ENCODE peak calls at places on chromosomes 3 and 15, in nine cellular contexts. R, K, Y, E, A, S, N, B and Z are unnamed samples.

GRCh38 chr15:63083046-63083445 is 38.6 kb upstream of the LACTB start:
- DNase-seq in Y (peak), B (no peak), K (no peak), N (no peak), E (no peak), R (no peak), A (no peak), S (no peak), Z (peak)

GRCh38 chr15:82739086-82739485 is 29.4 kb upstream of the AP3B2 start:
- DNase-seq in A (no peak), N (no peak), R (no peak), B (no peak), E (no peak), K (no peak), Y (no peak), S (no peak), Z (no peak)

GRCh38 chr3:135528638-135529037 is 436.9 kb upstream of the PPP2R3A start:
- DNase-seq in B (no peak), E (no peak), A (no peak), R (no peak), S (no peak), N (no peak), Y (no peak), K (no peak), Z (no peak)

GRCh38 chr15:51315726-51316125 is 22.7 kb downstream of the CYP19A1 start:
- DNase-seq in N (no peak), R (no peak), S (no peak), E (no peak), A (no peak), K (no peak), Y (no peak), B (no peak), Z (no peak)

GRCh38 chr3:72664171-72664570 is 184.1 kb downstream of the SHQ1 start:
- DNase-seq in Y (no peak), A (no peak), S (no peak), K (no peak), N (no peak), R (no peak), E (no peak), B (no peak), Z (no peak)

GRCh38 chr15:101723874-101724674 is at the start of gene TARS3:
- DNase-seq in E (peak), Y (peak), K (peak), R (peak), B (peak), A (peak), S (peak), N (peak), Z (peak)

GRCh38 chr15:62612771-62613170 is 429.8 kb upstream of the TPM1 start:
- DNase-seq in Y (no peak), B (no peak), K (no peak), R (no peak), A (no peak), E (no peak), S (no peak), N (no peak), Z (no peak)

GRCh38 chr3:161406594-161407555 is 35.6 kb upstream of the SPTSSB start:
- DNase-seq in Y (no peak), K (no peak), A (no peak), E (no peak), R (no peak), B (no peak), S (no peak), N (no peak), Z (no peak)

GRCh38 chr3:184235381-184236032 is 6.1 kb downstream of the VWA5B2 start:
- DNase-seq in N (no peak), Y (no peak), A (no peak), S (no peak), E (no peak), R (no peak), K (no peak), B (no peak), Z (no peak)

GRCh38 chr15:83114856-83115255 is 7.4 kb downstream of the TM6SF1 start:
- DNase-seq in R (no peak), A (no peak), Y (no peak), B (no peak), E (no peak), S (no peak), K (no peak), N (no peak), Z (no peak)

GRCh38 chr15:94348084-94348483 is 116.7 kb downstream of the MCTP2 start:
- DNase-seq in N (no peak), S (no peak), K (no peak), E (no peak), Y (no peak), R (no peak), A (no peak), B (no peak), Z (no peak)

GRCh38 chr3:160546727-160547126 is 18.6 kb downstream of the KPNA4 start:
- DNase-seq in A (peak), E (no peak), R (no peak), B (no peak), Y (no peak), K (no peak), S (no peak), N (no peak), Z (no peak)

GRCh38 chr15:51775967-51776816 is 24.8 kb downstream of the TMOD2 start:
- DNase-seq in E (no peak), B (peak), N (peak), R (no peak), S (no peak), K (no peak), Y (peak), A (peak), Z (no peak)

GRCh38 chr15:97234841-97235240 is 725.7 kb upstream of the ARRDC4 start:
- DNase-seq in Y (no peak), R (no peak), K (no peak), A (no peak), E (no peak), S (no peak), B (no peak), N (no peak), Z (no peak)

GRCh38 chr15:49827311-49827710 is 206.5 kb downstream of the DTWD1 start:
- DNase-seq in K (no peak), B (no peak), R (no peak), Y (no peak), N (no peak), A (no peak), S (no peak), E (no peak), Z (no peak)

GRCh38 chr3:128081846-128082245 is 29.6 kb downstream of the SEC61A1 start:
- DNase-seq in S (no peak), N (no peak), Y (no peak), B (no peak), R (no peak), E (no peak), K (no peak), A (no peak), Z (no peak)

GRCh38 chr15:52804526-52805081 is 14.5 kb upstream of the ONECUT1 start:
- DNase-seq in B (peak), E (no peak), Y (no peak), R (peak), K (no peak), N (no peak), S (peak), A (no peak), Z (no peak)

GRCh38 chr3:181755959-181756358 is 44.2 kb downstream of the SOX2 start:
- DNase-seq in A (no peak), E (no peak), N (no peak), R (no peak), Y (no peak), S (no peak), B (no peak), K (no peak), Z (no peak)

GRCh38 chr15:55654541-55654940 is 66.4 kb upstream of the PYGO1 start:
- DNase-seq in E (no peak), K (no peak), R (no peak), B (no peak), N (no peak), S (no peak), A (no peak), Y (no peak), Z (no peak)

GRCh38 chr15:42547926-42548257 is 701 bp downstream of the LRRC57 start:
- DNase-seq in B (no peak), A (no peak), R (no peak), N (no peak), S (no peak), K (no peak), E (no peak), Y (peak), Z (no peak)

GRCh38 chr15:47415539-47415971 is 301.8 kb upstream of the SEMA6D start:
- DNase-seq in Y (no peak), R (no peak), A (no peak), B (no peak), K (no peak), E (no peak), N (no peak), S (no peak), Z (no peak)

DNA sequence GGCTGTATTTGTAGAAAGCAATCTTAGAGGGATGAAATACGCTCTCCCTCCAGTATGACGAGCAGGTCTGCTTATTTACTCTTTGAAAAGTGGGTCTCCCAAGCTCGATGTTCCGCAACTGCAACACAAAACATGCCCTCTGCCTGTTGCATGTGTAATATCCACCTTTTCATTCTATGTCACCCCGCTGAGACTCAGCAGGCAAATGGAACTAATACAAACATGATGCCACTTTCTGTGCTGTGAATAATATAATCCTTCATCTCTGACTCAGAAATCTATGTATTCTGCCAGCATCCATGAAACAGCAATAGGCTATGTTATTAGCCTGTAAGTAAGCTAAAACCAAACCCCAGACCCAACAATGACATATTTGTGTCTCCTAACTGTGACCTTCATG is 200.8 kb upstream of the TMCO5A start:
- DNase-seq in Y (no peak), R (no peak), B (no peak), N (no peak), A (no peak), K (no peak), E (no peak), S (no peak), Z (no peak)
- TF ChIP-seq CTCF in Y (no peak), R (no peak), B (no peak), N (no peak), A (no peak), K (no peak), E (no peak), S (no peak), Z (no peak)

GRCh38 chr3:146142757-146143156 is 18.2 kb downstream of the PLOD2 start:
- DNase-seq in K (no peak), B (no peak), A (no peak), E (no peak), Y (no peak), S (no peak), R (no peak), N (no peak), Z (no peak)

GRCh38 chr3:146153429-146153828 is 7.6 kb downstream of the PLOD2 start:
- DNase-seq in K (no peak), N (no peak), Y (no peak), E (no peak), B (no peak), R (no peak), S (no peak), A (no peak), Z (no peak)

GRCh38 chr3:146145642-146146041 is 15.3 kb downstream of the PLOD2 start:
- DNase-seq in B (no peak), R (no peak), A (no peak), E (no peak), N (no peak), S (no peak), K (no peak), Y (no peak), Z (no peak)

GRCh38 chr3:146152841-146153240 is 8.1 kb downstream of the PLOD2 start:
- DNase-seq in N (no peak), R (no peak), A (no peak), B (no peak), S (no peak), K (peak), Y (no peak), E (no peak), Z (no peak)

DNA sequence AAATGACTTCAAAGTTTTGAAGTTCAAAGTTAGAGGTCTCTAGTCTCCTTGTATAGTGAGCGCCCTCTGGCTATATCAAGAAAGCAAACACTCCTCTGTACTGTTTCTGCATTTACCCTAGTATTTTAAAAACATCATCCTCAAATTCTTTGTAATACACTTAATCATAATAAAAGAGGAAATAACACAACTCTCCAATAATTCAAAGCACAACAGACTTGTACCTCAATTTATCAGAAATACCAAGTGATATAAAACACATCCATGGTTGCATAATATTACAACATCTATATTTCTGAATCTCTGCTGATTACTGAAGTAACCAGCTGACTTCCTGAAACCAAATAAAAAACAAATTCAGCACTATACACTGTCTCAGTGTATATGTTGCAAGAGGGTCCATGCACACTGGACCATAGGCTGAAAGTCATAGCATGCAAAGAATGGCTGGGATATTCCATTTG is 12.5 kb downstream of the PLOD2 start:
- DNase-seq in A (no peak), R (no peak), K (no peak), E (no peak), S (no peak), N (no peak), Y (no peak), B (no peak), Z (no peak)
- TF ChIP-seq CTCF in A (no peak), R (no peak), K (peak), E (peak), S (no peak), N (no peak), Y (peak), B (no peak), Z (no peak)

GRCh38 chr15:65893060-65893459 is 23.8 kb downstream of the RAB11A start:
- DNase-seq in E (no peak), K (no peak), Y (no peak), N (no peak), B (no peak), A (no peak), R (no peak), S (no peak), Z (no peak)
- TF ChIP-seq CTCF in E (no peak), K (no peak), Y (no peak), N (no peak), B (no peak), A (no peak), R (no peak), S (no peak), Z (no peak)

GRCh38 chr3:119810018-119810435 is 28.1 kb downstream of the NR1I2 start:
- DNase-seq in S (no peak), E (no peak), K (no peak), R (peak), Y (peak), N (peak), A (peak), B (peak), Z (peak)
- TF ChIP-seq CTCF in S (no peak), E (peak), K (no peak), R (no peak), Y (no peak), N (no peak), A (peak), B (peak), Z (no peak)

GRCh38 chr15:57028176-57028575 is 109.7 kb downstream of the TCF12 start:
- DNase-seq in R (no peak), N (no peak), B (no peak), A (no peak), K (no peak), E (no peak), S (no peak), Y (no peak), Z (no peak)
- TF ChIP-seq CTCF in R (no peak), N (no peak), B (no peak), A (no peak), K (no peak), E (no peak), S (no peak), Y (no peak), Z (no peak)

GRCh38 chr3:186653984-186654383 is 11.8 kb upstream of the HRG start:
- DNase-seq in A (no peak), B (no peak), N (no peak), K (no peak), E (no peak), R (no peak), S (no peak), Y (no peak), Z (no peak)
- TF ChIP-seq CTCF in A (no peak), B (no peak), N (no peak), K (peak), E (no peak), R (no peak), S (no peak), Y (no peak), Z (no peak)

GRCh38 chr3:116586285-116586944 is 123.2 kb upstream of the TUSC7 start:
- DNase-seq in N (no peak), A (no peak), S (no peak), Y (no peak), R (no peak), B (no peak), E (no peak), K (no peak), Z (no peak)
- TF ChIP-seq CTCF in N (no peak), A (no peak), S (no peak), Y (no peak), R (no peak), B (no peak), E (no peak), K (no peak), Z (no peak)

DNA sequence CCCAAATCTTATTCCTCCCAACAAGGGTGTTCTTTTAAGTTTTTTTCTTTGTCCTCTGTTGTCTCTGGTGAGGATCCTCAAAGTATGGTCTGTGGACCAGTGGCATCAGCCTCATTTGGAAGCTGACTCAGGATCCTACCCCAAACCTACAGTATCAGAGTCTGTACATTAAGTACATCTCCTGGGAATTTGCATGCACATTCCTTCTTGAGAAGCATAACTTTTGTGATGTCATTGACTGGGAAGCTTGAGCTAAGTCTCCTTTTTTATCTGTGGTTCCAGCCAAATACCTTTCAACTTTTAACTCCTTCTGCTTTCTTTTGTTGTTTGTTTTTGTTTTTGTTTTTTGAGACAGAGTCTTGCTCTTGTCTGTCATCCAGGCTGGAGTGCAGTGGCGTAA is 40.5 kb downstream of the ARMC8 start:
- DNase-seq in A (no peak), E (no peak), N (no peak), S (no peak), R (no peak), B (no peak), K (no peak), Y (no peak), Z (no peak)
- TF ChIP-seq CTCF in A (no peak), E (no peak), N (no peak), S (no peak), R (no peak), B (no peak), K (no peak), Y (no peak), Z (no peak)